ENCODE peak calls at places on chromosomes 5 and 9, in six cellular contexts. E is SJSA1, N is heart left ventricle, Z is A549, Y is cardiac muscle cell, H is H1. C is an unnamed sample.

GRCh38 chr5:179616002-179616594 is 7.4 kb downstream of the HNRNPH1 start:
- DNase-seq in Z (no peak), H (no peak), N (no peak), Y (no peak), E (no peak), C (no peak)

GRCh38 chr5:141001854-141002666 is 35.8 kb downstream of the PCDHAC2 start:
- DNase-seq in H (peak; percentile 88), Z (peak; percentile 44), E (no peak), Y (peak; percentile 55), N (no peak), C (no peak)

GRCh38 chr5:177555228-177555627 is 865 bp upstream of the FAM193B start:
- DNase-seq in H (no peak), Y (no peak), E (no peak), Z (no peak), N (no peak), C (no peak)

GRCh38 chr9:113929634-113930092 is 53.6 kb downstream of the ZNF618 start:
- DNase-seq in N (no peak), H (no peak), Z (no peak), E (peak; percentile 7), Y (no peak), C (no peak)

GRCh38 chr5:150636391-150637244 is 3.8 kb upstream of the SYNPO start:
- DNase-seq in Y (peak; percentile 44), E (peak; percentile 85), N (peak; percentile 80), Z (no peak), H (no peak), C (no peak)

GRCh38 chr5:177575488-177575887 is 16.5 kb upstream of the TMED9 start:
- DNase-seq in Y (no peak), E (no peak), Z (no peak), N (no peak), H (no peak), C (no peak)

GRCh38 chr5:75694781-75695180 is 22.5 kb downstream of the POC5 start:
- DNase-seq in E (no peak), H (no peak), Y (no peak), Z (no peak), N (no peak), C (no peak)

GRCh38 chr5:1644810-1645571 is 121.2 kb upstream of the LPCAT1 start:
- DNase-seq in Z (peak; percentile 89), H (peak; percentile 95), Y (peak; percentile 92), E (peak; percentile 58), N (peak; percentile 83), C (peak; percentile 81)

GRCh38 chr5:78777901-78778300 is 129.3 kb upstream of the LHFPL2 start:
- DNase-seq in E (no peak), H (no peak), Y (no peak), N (no peak), Z (no peak), C (no peak)

GRCh38 chr9:134892221-134892620 is 11.6 kb downstream of the FCN2 start:
- DNase-seq in N (no peak), E (no peak), Z (no peak), Y (no peak), H (no peak), C (no peak)

GRCh38 chr5:173823274-173823644 is 64.9 kb upstream of the CPEB4 start:
- DNase-seq in Y (no peak), N (no peak), H (no peak), E (no peak), Z (no peak), C (no peak)

GRCh38 chr5:137778772-137779564 is 24.8 kb upstream of the HNRNPA0 start:
- DNase-seq in H (no peak), E (peak; percentile 20), N (no peak), Z (no peak), Y (peak; percentile 51), C (peak; percentile 45)

GRCh38 chr9:91060520-91061343 is 259.1 kb downstream of the SYK start:
- DNase-seq in Z (peak; percentile 80), N (no peak), E (peak; percentile 89), Y (no peak), H (peak; percentile 8), C (no peak)

GRCh38 chr5:178306430-178307225 is 74.0 kb upstream of the PHYKPL start:
- DNase-seq in Z (no peak), N (no peak), Y (no peak), E (no peak), H (no peak), C (no peak)

GRCh38 chr9:73118898-73119554 is 32.6 kb upstream of the ANXA1 start:
- DNase-seq in Y (no peak), E (no peak), N (no peak), H (no peak), Z (peak; percentile 80), C (no peak)

GRCh38 chr5:106699198-106699597 is 971.5 kb downstream of the EFNA5 start:
- DNase-seq in Z (no peak), Y (peak; percentile 14), N (no peak), H (peak; percentile 73), E (no peak), C (no peak)

GRCh38 chr5:525164-525761 is 1.0 kb upstream of the SLC9A3 start:
- DNase-seq in N (no peak), E (no peak), Y (no peak), H (no peak), Z (no peak), C (no peak)

GRCh38 chr9:133837644-133838597 is 99.8 kb upstream of the SARDH start:
- DNase-seq in E (no peak), Z (no peak), Y (no peak), N (no peak), H (no peak), C (no peak)

GRCh38 chr5:126875303-126875785 is 98.4 kb downstream of the LMNB1 start:
- DNase-seq in E (peak; percentile 39), Z (no peak), H (no peak), N (no peak), Y (peak; percentile 58), C (no peak)

GRCh38 chr5:78269088-78269703 is 25.3 kb downstream of the AP3B1 start:
- DNase-seq in E (no peak), N (no peak), Y (no peak), Z (peak; percentile 28), H (no peak), C (peak; percentile 34)

GRCh38 chr5:150486402-150487198 is 21.3 kb upstream of the NDST1 start:
- DNase-seq in E (peak; percentile 79), Y (peak; percentile 90), H (peak; percentile 86), Z (peak; percentile 70), N (peak; percentile 75), C (no peak)

GRCh38 chr5:61030163-61030482 is 85.1 kb downstream of the NDUFAF2 start:
- DNase-seq in E (no peak), Y (no peak), Z (no peak), H (no peak), N (no peak), C (no peak)

GRCh38 chr5:10384483-10384882 is 31.0 kb downstream of the MARCHF6 start:
- DNase-seq in Z (no peak), Y (no peak), E (no peak), H (no peak), N (no peak), C (no peak)

GRCh38 chr5:51159606-51160005 is 223.6 kb upstream of the ISL1 start:
- DNase-seq in E (no peak), Y (no peak), N (no peak), Z (no peak), H (no peak), C (no peak)

GRCh38 chr5:6827815-6828214 is 114.6 kb downstream of the TENT4A start:
- DNase-seq in E (no peak), Z (no peak), Y (peak; percentile 18), N (no peak), H (no peak), C (peak; percentile 85)

GRCh38 chr9:130946778-130947617 is 8.0 kb upstream of the FIBCD1 start:
- DNase-seq in Z (no peak), N (no peak), H (no peak), E (no peak), Y (no peak), C (no peak)

GRCh38 chr9:91035825-91036208 is 234.2 kb downstream of the SYK start:
- DNase-seq in N (no peak), Z (no peak), E (no peak), H (no peak), Y (no peak), C (no peak)

GRCh38 chr9:77455312-77455927 is 192.7 kb downstream of the GNA14 start:
- DNase-seq in H (peak; percentile 71), Z (peak; percentile 53), E (no peak), Y (no peak), N (no peak), C (peak; percentile 38)

GRCh38 chr9:121736964-121737462 is 85.6 kb downstream of the DAB2IP start:
- DNase-seq in N (peak; percentile 66), E (no peak), H (peak; percentile 79), Z (peak; percentile 41), Y (no peak), C (no peak)

GRCh38 chr9:121737481-121737931 is 86.1 kb downstream of the DAB2IP start:
- DNase-seq in H (no peak), Z (no peak), E (no peak), N (no peak), Y (no peak), C (no peak)

GRCh38 chr9:121735792-121736130 is 84.3 kb downstream of the DAB2IP start:
- DNase-seq in Z (peak; percentile 40), N (no peak), H (no peak), E (no peak), Y (peak; percentile 30), C (no peak)

GRCh38 chr9:121735065-121735791 is 83.8 kb downstream of the DAB2IP start:
- DNase-seq in Y (peak; percentile 49), N (no peak), H (peak; percentile 71), E (no peak), Z (peak; percentile 77), C (no peak)

GRCh38 chr9:121736147-121736721 is 84.8 kb downstream of the DAB2IP start:
- DNase-seq in H (peak; percentile 79), Z (peak; percentile 36), E (no peak), N (peak; percentile 89), Y (peak; percentile 76), C (no peak)
- H3K4me1 ChIP-seq in H (peaks cover 48% of the 10 kb centered on the region), Z (peaks cover 38% of the 10 kb centered on the region), E (no peaks in the 10 kb centered on the region), N (peaks cover 82% of the 10 kb centered on the region), Y (peaks cover 29% of the 10 kb centered on the region), C (no peaks in the 10 kb centered on the region)

GRCh38 chr9:38017885-38018186 is 51.2 kb downstream of the SHB start:
- DNase-seq in Y (no peak), E (no peak), N (no peak), Z (no peak), H (no peak), C (no peak)
- H3K27ac ChIP-seq in Y (no peak overlapping the region), E (peak overlapping the region; percentile 41), N (no peak overlapping the region), Z (peak overlapping the region; percentile 96), H (peak overlapping the region; percentile 74), C (no peak overlapping the region)

DNA sequence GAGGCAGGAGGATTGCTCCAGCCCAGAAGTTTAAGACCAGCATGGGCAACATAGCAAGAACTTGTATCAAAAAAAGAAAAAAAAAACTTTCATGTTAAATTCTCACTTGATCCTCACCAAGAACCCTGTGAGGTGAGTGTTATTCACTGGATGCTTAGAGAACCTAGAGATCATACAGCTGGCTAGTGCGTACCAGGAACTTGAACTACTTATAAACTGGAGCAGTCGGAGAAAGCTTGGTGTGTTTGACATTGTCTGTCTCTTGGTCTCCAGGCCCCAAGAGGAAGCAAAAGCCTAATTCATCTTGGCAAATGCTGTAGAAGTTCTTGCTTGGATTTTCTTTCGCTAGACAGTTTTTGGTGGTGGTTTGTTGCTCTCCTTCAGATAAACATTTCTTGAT is 18.1 kb downstream of the TJP2 start:
- DNase-seq in H (no peak), Z (no peak), N (no peak), Y (no peak), E (no peak), C (no peak)
- H3K4me1 ChIP-seq in H (peaks cover 4% of the 10 kb centered on the region), Z (no peaks in the 10 kb centered on the region), N (peaks cover 40% of the 10 kb centered on the region), Y (peaks cover 76% of the 10 kb centered on the region), E (peaks cover 4% of the 10 kb centered on the region), C (no peaks in the 10 kb centered on the region)

GRCh38 chr5:176529116-176529823 is 7.9 kb downstream of the RNF44 start:
- DNase-seq in H (no peak), Y (no peak), E (no peak), Z (no peak), N (peak; percentile 33), C (no peak)
- H3K27ac ChIP-seq in H (no peak overlapping the region), Y (peak overlapping the region; percentile 13), E (no peak overlapping the region), Z (no peak overlapping the region), N (no peak overlapping the region), C (peak overlapping the region; percentile 63)

C was measured in CD4-positive, CD25-positive, alpha-beta regulatory T cell.